ENCODE peak calls at places on chromosomes 13 and 19, in seven cellular contexts. One of them, this sample, is unnamed.

GRCh38 chr19:7928741-7929701 is 3.1 kb upstream of the CTXN1 start:
- DNase-seq in left lung: peak; percentile 42
- DNase-seq in psoas muscle: peak; percentile 64
- DNase-seq in DND-41: peak; percentile 76
- DNase-seq in thoracic aorta: no peak
- DNase-seq in heart right ventricle: no peak
- DNase-seq in fibroblast of the aortic adventitia: peak; percentile 94
- DNase-seq in this sample: peak; percentile 72

GRCh38 chr19:10184636-10185035 is 10.1 kb downstream of the DNMT1 start:
- DNase-seq in thoracic aorta: no peak
- DNase-seq in left lung: no peak
- DNase-seq in fibroblast of the aortic adventitia: no peak
- DNase-seq in DND-41: no peak
- DNase-seq in heart right ventricle: no peak
- DNase-seq in psoas muscle: no peak
- DNase-seq in this sample: no peak

GRCh38 chr19:40213882-40214570 is 4.2 kb downstream of the TTC9B start:
- DNase-seq in psoas muscle: no peak
- DNase-seq in fibroblast of the aortic adventitia: no peak
- DNase-seq in DND-41: no peak
- DNase-seq in thoracic aorta: no peak
- DNase-seq in left lung: no peak
- DNase-seq in heart right ventricle: no peak
- DNase-seq in this sample: no peak

GRCh38 chr19:15161028-15161984 is 39.5 kb downstream of the NOTCH3 start:
- DNase-seq in thoracic aorta: no peak
- DNase-seq in fibroblast of the aortic adventitia: peak; percentile 49
- DNase-seq in heart right ventricle: no peak
- DNase-seq in psoas muscle: no peak
- DNase-seq in left lung: no peak
- DNase-seq in DND-41: peak; percentile 30
- DNase-seq in this sample: peak; percentile 38

GRCh38 chr19:956747-957451 is 27.2 kb upstream of the WDR18 start:
- DNase-seq in heart right ventricle: no peak
- DNase-seq in thoracic aorta: no peak
- DNase-seq in psoas muscle: no peak
- DNase-seq in fibroblast of the aortic adventitia: no peak
- DNase-seq in DND-41: no peak
- DNase-seq in left lung: no peak
- DNase-seq in this sample: no peak

GRCh38 chr13:80742027-80742426 is 401.1 kb upstream of the SPRY2 start:
- DNase-seq in thoracic aorta: no peak
- DNase-seq in left lung: no peak
- DNase-seq in fibroblast of the aortic adventitia: no peak
- DNase-seq in psoas muscle: no peak
- DNase-seq in DND-41: no peak
- DNase-seq in heart right ventricle: no peak
- DNase-seq in this sample: no peak

GRCh38 chr19:18417250-18418033 is 1.8 kb upstream of the SSBP4 start:
- DNase-seq in psoas muscle: peak; percentile 84
- DNase-seq in thoracic aorta: no peak
- DNase-seq in DND-41: peak; percentile 67
- DNase-seq in heart right ventricle: peak; percentile 90
- DNase-seq in fibroblast of the aortic adventitia: peak; percentile 72
- DNase-seq in left lung: peak; percentile 91
- DNase-seq in this sample: no peak

GRCh38 chr19:33666196-33666595 is 44.4 kb downstream of the CHST8 start:
- DNase-seq in left lung: no peak
- DNase-seq in heart right ventricle: no peak
- DNase-seq in psoas muscle: no peak
- DNase-seq in DND-41: no peak
- DNase-seq in fibroblast of the aortic adventitia: no peak
- DNase-seq in thoracic aorta: no peak
- DNase-seq in this sample: no peak

GRCh38 chr13:81293594-81294164 is 952.8 kb upstream of the SPRY2 start:
- DNase-seq in fibroblast of the aortic adventitia: no peak
- DNase-seq in heart right ventricle: no peak
- DNase-seq in DND-41: no peak
- DNase-seq in left lung: no peak
- DNase-seq in psoas muscle: no peak
- DNase-seq in thoracic aorta: no peak
- DNase-seq in this sample: no peak

GRCh38 chr19:55041627-55042343 is 3.7 kb upstream of the GP6 start:
- DNase-seq in DND-41: peak; percentile 80
- DNase-seq in fibroblast of the aortic adventitia: no peak
- DNase-seq in psoas muscle: no peak
- DNase-seq in heart right ventricle: no peak
- DNase-seq in left lung: no peak
- DNase-seq in thoracic aorta: no peak
- DNase-seq in this sample: peak; percentile 67

GRCh38 chr13:98509271-98510155 is 67.4 kb downstream of the STK24 start:
- DNase-seq in left lung: peak; percentile 68
- DNase-seq in heart right ventricle: no peak
- DNase-seq in fibroblast of the aortic adventitia: peak; percentile 96
- DNase-seq in DND-41: no peak
- DNase-seq in thoracic aorta: peak; percentile 31
- DNase-seq in psoas muscle: peak; percentile 60
- DNase-seq in this sample: no peak

GRCh38 chr19:7734220-7735203 is 2.6 kb upstream of the CLEC4G start:
- DNase-seq in DND-41: no peak
- DNase-seq in thoracic aorta: no peak
- DNase-seq in psoas muscle: no peak
- DNase-seq in fibroblast of the aortic adventitia: peak; percentile 21
- DNase-seq in left lung: no peak
- DNase-seq in heart right ventricle: no peak
- DNase-seq in this sample: no peak

GRCh38 chr19:1085676-1086442 is 9.3 kb downstream of the POLR2E start:
- DNase-seq in fibroblast of the aortic adventitia: no peak
- DNase-seq in thoracic aorta: no peak
- DNase-seq in DND-41: no peak
- DNase-seq in heart right ventricle: no peak
- DNase-seq in left lung: no peak
- DNase-seq in psoas muscle: no peak
- DNase-seq in this sample: no peak

DNA sequence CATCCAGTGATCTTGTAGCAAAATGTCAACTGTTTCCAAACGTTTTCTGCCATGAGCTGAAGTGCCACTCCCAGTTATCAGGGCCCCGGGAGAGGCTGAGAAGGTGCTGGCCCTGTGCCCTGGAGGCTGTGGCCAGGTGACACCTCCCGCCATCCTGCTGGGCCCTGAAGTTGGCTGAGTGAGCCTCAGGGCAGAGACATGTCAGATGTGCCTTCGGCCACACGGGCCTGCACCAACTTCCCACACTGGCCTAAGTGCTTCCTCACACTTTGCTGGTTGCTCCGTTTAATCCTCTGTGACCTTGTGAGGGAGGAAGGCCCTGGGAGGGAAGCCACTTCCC is 4.8 kb downstream of the ADPRHL1 start:
- DNase-seq in fibroblast of the aortic adventitia: no peak
- DNase-seq in heart right ventricle: peak; percentile 73
- DNase-seq in psoas muscle: peak; percentile 45
- DNase-seq in thoracic aorta: no peak
- DNase-seq in DND-41: no peak
- DNase-seq in left lung: peak; percentile 55
- DNase-seq in this sample: no peak
- H3K4me3 ChIP-seq in fibroblast of the aortic adventitia: peak overlapping the region; percentile 54
- H3K4me3 ChIP-seq in heart right ventricle: peak overlapping the region; percentile 67
- H3K4me3 ChIP-seq in psoas muscle: peak overlapping the region; percentile 60
- H3K4me3 ChIP-seq in thoracic aorta: no peak overlapping the region
- H3K4me3 ChIP-seq in DND-41: no peak overlapping the region
- H3K4me3 ChIP-seq in left lung: no peak overlapping the region
- H3K4me3 ChIP-seq in this sample: peak overlapping the region; percentile 80

GRCh38 chr13:50512602-50513527 is 330.6 kb downstream of the DLEU7 start:
- DNase-seq in fibroblast of the aortic adventitia: peak; percentile 66
- DNase-seq in left lung: peak; percentile 79
- DNase-seq in DND-41: peak; percentile 90
- DNase-seq in psoas muscle: peak; percentile 53
- DNase-seq in heart right ventricle: peak; percentile 65
- DNase-seq in thoracic aorta: no peak
- DNase-seq in this sample: peak; percentile 83
- H3K4me3 ChIP-seq in fibroblast of the aortic adventitia: peak overlapping the region; percentile 25
- H3K4me3 ChIP-seq in left lung: no peak overlapping the region
- H3K4me3 ChIP-seq in DND-41: peak overlapping the region; percentile 2
- H3K4me3 ChIP-seq in psoas muscle: peak overlapping the region; percentile 47
- H3K4me3 ChIP-seq in heart right ventricle: peak overlapping the region; percentile 42
- H3K4me3 ChIP-seq in thoracic aorta: peak overlapping the region; percentile 68
- H3K4me3 ChIP-seq in this sample: peak overlapping the region; percentile 51

DNA sequence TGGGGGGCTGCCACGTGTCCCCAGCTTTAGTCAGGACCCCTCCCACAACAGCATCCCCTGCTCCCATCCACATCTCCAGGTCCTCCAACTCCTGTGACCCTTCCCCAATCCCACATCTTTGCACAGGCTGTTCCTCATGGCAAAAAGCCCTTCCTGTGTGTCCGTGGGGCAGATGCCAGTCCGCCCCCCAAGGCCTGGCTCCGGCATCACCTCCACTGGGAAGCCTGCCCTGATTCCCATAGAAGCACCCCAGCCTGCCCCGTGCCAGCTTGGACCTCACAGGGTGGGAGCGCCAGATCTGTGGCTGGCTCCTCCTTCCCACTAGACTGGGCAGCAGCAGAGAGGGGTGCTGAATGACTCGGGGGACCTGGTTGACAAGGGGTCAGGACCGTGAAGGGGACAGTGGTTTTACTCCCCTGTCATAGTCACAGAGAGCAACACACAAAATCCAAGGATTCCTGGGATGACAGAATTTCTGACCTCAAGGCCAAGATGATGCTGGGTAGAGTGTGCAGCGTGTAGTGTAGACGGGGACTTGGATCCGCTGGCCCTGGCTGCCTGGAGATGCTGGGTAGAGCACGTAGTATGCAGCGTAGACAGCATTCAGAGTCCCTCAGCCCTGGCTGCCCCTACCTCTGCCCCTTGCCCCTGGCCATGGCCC is 13.3 kb downstream of the KLF2 start:
- DNase-seq in heart right ventricle: no peak
- DNase-seq in fibroblast of the aortic adventitia: no peak
- DNase-seq in DND-41: no peak
- DNase-seq in psoas muscle: no peak
- DNase-seq in thoracic aorta: no peak
- DNase-seq in left lung: no peak
- DNase-seq in this sample: no peak
- H3K4me3 ChIP-seq in heart right ventricle: no peak overlapping the region
- H3K4me3 ChIP-seq in fibroblast of the aortic adventitia: no peak overlapping the region
- H3K4me3 ChIP-seq in DND-41: no peak overlapping the region
- H3K4me3 ChIP-seq in psoas muscle: no peak overlapping the region
- H3K4me3 ChIP-seq in thoracic aorta: peak overlapping the region; percentile 40
- H3K4me3 ChIP-seq in left lung: no peak overlapping the region
- H3K4me3 ChIP-seq in this sample: no peak overlapping the region

GRCh38 chr13:43865892-43866291 is 13.6 kb downstream of the CCDC122 start:
- DNase-seq in DND-41: no peak
- DNase-seq in fibroblast of the aortic adventitia: peak; percentile 82
- DNase-seq in left lung: no peak
- DNase-seq in thoracic aorta: no peak
- DNase-seq in heart right ventricle: no peak
- DNase-seq in psoas muscle: no peak
- DNase-seq in this sample: no peak
- H3K4me3 ChIP-seq in DND-41: no peak overlapping the region
- H3K4me3 ChIP-seq in fibroblast of the aortic adventitia: no peak overlapping the region
- H3K4me3 ChIP-seq in left lung: no peak overlapping the region
- H3K4me3 ChIP-seq in thoracic aorta: no peak overlapping the region
- H3K4me3 ChIP-seq in heart right ventricle: no peak overlapping the region
- H3K4me3 ChIP-seq in psoas muscle: no peak overlapping the region
- H3K4me3 ChIP-seq in this sample: no peak overlapping the region

GRCh38 chr19:49809987-49810389 is 3.1 kb downstream of the FUZ start:
- DNase-seq in left lung: no peak
- DNase-seq in heart right ventricle: no peak
- DNase-seq in DND-41: no peak
- DNase-seq in thoracic aorta: no peak
- DNase-seq in fibroblast of the aortic adventitia: no peak
- DNase-seq in psoas muscle: no peak
- DNase-seq in this sample: no peak
- H3K4me3 ChIP-seq in left lung: no peak overlapping the region
- H3K4me3 ChIP-seq in heart right ventricle: peak overlapping the region; percentile 86
- H3K4me3 ChIP-seq in DND-41: no peak overlapping the region
- H3K4me3 ChIP-seq in thoracic aorta: peak overlapping the region; percentile 95
- H3K4me3 ChIP-seq in fibroblast of the aortic adventitia: no peak overlapping the region
- H3K4me3 ChIP-seq in psoas muscle: peak overlapping the region; percentile 90
- H3K4me3 ChIP-seq in this sample: no peak overlapping the region

This sample was measured in Jurkat, Clone E6-1.